ENCODE peak calls at places on chromosomes 5 and 9, in five cellular contexts. R is mammary epithelial cell; O is heart right ventricle; E is activated T-cell treated with anti-CD3 and anti-CD28 coated beads, Interleukin-2, amount 50 U/mL, for 4 hours; V is NCI-H1105 treated with DMSO at 0.1 percent for 48 hours. B is an unnamed sample.
A peak's percentile ranks its signal among the peaks of the same experiment; 100 is the strongest.

GRCh38 chr5:165714594-165714993 is 2209.2 kb downstream of the MAT2B start:
- DNase-seq in R (no peak), O (no peak), E (no peak), V (no peak), B (no peak)

GRCh38 chr9:106868565-106868964 is 5.6 kb downstream of the ZNF462 start:
- DNase-seq in R (peak; percentile 47), O (no peak), E (no peak), V (no peak), B (no peak)

GRCh38 chr9:135299651-135300345 is 179.8 kb upstream of the PPP1R26 start:
- DNase-seq in R (no peak), O (no peak), E (no peak), V (no peak), B (no peak)

GRCh38 chr9:70614786-70615565 is 200.5 kb upstream of the KLF9 start:
- DNase-seq in R (no peak), O (peak; percentile 36), E (no peak), V (peak; percentile 11), B (no peak)

GRCh38 chr5:133848306-133848924 is 120.0 kb downstream of the C5orf15 start:
- DNase-seq in R (peak; percentile 58), O (no peak), E (no peak), V (no peak), B (no peak)

GRCh38 chr9:131420913-131421312 is 27.0 kb downstream of the PRRC2B start:
- DNase-seq in R (peak; percentile 47), O (no peak), E (no peak), V (no peak), B (no peak)

GRCh38 chr9:117691367-117691766 is 12.8 kb upstream of the TLR4 start:
- DNase-seq in R (peak; percentile 21), O (no peak), E (no peak), V (no peak), B (no peak)

GRCh38 chr9:118362123-118362522 is 657.9 kb downstream of the TLR4 start:
- DNase-seq in R (peak; percentile 34), O (no peak), E (no peak), V (no peak), B (no peak)

GRCh38 chr9:107597743-107598217 is 108.2 kb upstream of the KLF4 start:
- DNase-seq in R (no peak), O (no peak), E (no peak), V (no peak), B (no peak)

GRCh38 chr5:39148983-39149534 is 70.3 kb downstream of the FYB1 start:
- DNase-seq in R (no peak), O (no peak), E (no peak), V (no peak), B (no peak)

GRCh38 chr5:81429986-81430385 is 36.1 kb upstream of the ACOT12 start:
- DNase-seq in R (no peak), O (no peak), E (no peak), V (no peak), B (no peak)

GRCh38 chr9:137105814-137106661 is 8.5 kb downstream of the DPP7 start:
- DNase-seq in R (no peak), O (no peak), E (no peak), V (no peak), B (no peak)

GRCh38 chr9:68643901-68644809 is 60.9 kb upstream of the PIP5K1B start:
- DNase-seq in R (no peak), O (no peak), E (no peak), V (no peak), B (peak; percentile 70)

GRCh38 chr5:82091617-82092016 is 119.8 kb downstream of the ATG10 start:
- DNase-seq in R (no peak), O (no peak), E (no peak), V (no peak), B (no peak)

GRCh38 chr5:39092581-39093350 is 18.6 kb upstream of the RICTOR start:
- DNase-seq in R (peak; percentile 82), O (no peak), E (no peak), V (no peak), B (no peak)

GRCh38 chr5:151155777-151156731 is 1.5 kb downstream of the ANXA6 start:
- DNase-seq in R (no peak), O (peak; percentile 32), E (no peak), V (peak; percentile 4), B (no peak)

GRCh38 chr9:126147620-126148522 is 178.8 kb upstream of the MVB12B start:
- DNase-seq in R (no peak), O (no peak), E (no peak), V (peak; percentile 62), B (no peak)

GRCh38 chr5:75472973-75473372 is 38.5 kb downstream of the CERT1 start:
- DNase-seq in R (no peak), O (no peak), E (no peak), V (no peak), B (no peak)

GRCh38 chr5:83721878-83722779 is 1.5 kb upstream of the HAPLN1 start:
- DNase-seq in R (peak; percentile 57), O (peak; percentile 46), E (no peak), V (peak; percentile 13), B (no peak)

GRCh38 chr9:129694265-129694664 is 28.8 kb downstream of the PRRX2 start:
- DNase-seq in R (no peak), O (no peak), E (no peak), V (no peak), B (no peak)

GRCh38 chr5:99019812-99020697 is 91.2 kb upstream of the CHD1 start:
- DNase-seq in R (peak; percentile 75), O (no peak), E (no peak), V (no peak), B (no peak)

GRCh38 chr5:36876965-36877666 is 547 bp downstream of the NIPBL start:
- DNase-seq in R (peak; percentile 72), O (peak; percentile 67), E (peak; percentile 49), V (peak; percentile 70), B (no peak)

GRCh38 chr9:116163293-116164055 is 9.9 kb downstream of the PAPPA start:
- DNase-seq in R (no peak), O (no peak), E (no peak), V (no peak), B (no peak)

GRCh38 chr5:16897284-16897704 is 38.8 kb downstream of the MYO10 start:
- DNase-seq in R (no peak), O (no peak), E (no peak), V (no peak), B (no peak)

GRCh38 chr9:92610470-92611420 is 59.2 kb downstream of the IPPK start:
- DNase-seq in R (no peak), O (peak; percentile 54), E (no peak), V (no peak), B (no peak)

GRCh38 chr5:125290935-125291334 is 544.5 kb upstream of the ZNF608 start:
- DNase-seq in R (no peak), O (no peak), E (no peak), V (no peak), B (no peak)

GRCh38 chr5:159189310-159189709 is 20.0 kb downstream of the RNF145 start:
- DNase-seq in R (no peak), O (no peak), E (no peak), V (peak; percentile 25), B (no peak)

GRCh38 chr9:112819635-112820496 is 69.3 kb downstream of the SNX30 start:
- DNase-seq in R (peak; percentile 55), O (peak; percentile 38), E (no peak), V (peak; percentile 50), B (no peak)

GRCh38 chr5:170501931-170502330 is 1.9 kb upstream of the KCNIP1 start:
- DNase-seq in R (no peak), O (no peak), E (no peak), V (no peak), B (no peak)

GRCh38 chr9:12185856-12186255 is 507.3 kb upstream of the TYRP1 start:
- DNase-seq in R (no peak), O (no peak), E (no peak), V (no peak), B (no peak)

GRCh38 chr5:157108961-157109360 is at the start of gene HAVCR2:
- DNase-seq in R (no peak), O (peak; percentile 15), E (peak; percentile 36), V (no peak), B (peak; percentile 69)

GRCh38 chr5:132055441-132055807 is 5.0 kb upstream of the IL3 start:
- DNase-seq in R (no peak), O (no peak), E (no peak), V (peak; percentile 1), B (no peak)

GRCh38 chr5:65418661-65419060 is 63.1 kb downstream of the ADAMTS6 start:
- DNase-seq in R (peak; percentile 4), O (no peak), E (no peak), V (no peak), B (no peak)

GRCh38 chr9:131407717-131408195 is 13.9 kb downstream of the PRRC2B start:
- DNase-seq in R (peak; percentile 73), O (peak; percentile 30), E (no peak), V (no peak), B (no peak)

GRCh38 chr5:110354341-110354740 is 372.1 kb downstream of the TMEM232 start:
- DNase-seq in R (no peak), O (no peak), E (no peak), V (no peak), B (no peak)